ENCODE peak calls at places on chromosomes 12 and 14, in nine cellular contexts. R is A673, D is stomach, U is kidney epithelial cell, M is thoracic aorta, V is AG10803, L is AG09309, F is astrocyte of the spinal cord, T is transverse colon. O is an unnamed sample.

GRCh38 chr14:22095845-22096510 is 422.4 kb upstream of the OR4E1 start:
- DNase-seq in R (no peak), D (no peak), U (no peak), M (no peak), V (no peak), L (no peak), F (no peak), T (no peak), O (no peak)

GRCh38 chr14:29442720-29443119 is 484.9 kb downstream of the PRKD1 start:
- DNase-seq in R (peak; percentile 86), D (no peak), U (peak; percentile 31), M (no peak), V (peak; percentile 42), L (peak; percentile 18), F (peak; percentile 64), T (no peak), O (peak; percentile 54)

GRCh38 chr12:113727651-113728061 is 238.5 kb downstream of the RBM19 start:
- DNase-seq in R (no peak), D (no peak), U (no peak), M (no peak), V (peak; percentile 74), L (no peak), F (no peak), T (no peak), O (peak; percentile 91)

GRCh38 chr12:1605129-1606020 is 11.0 kb upstream of the FBXL14 start:
- DNase-seq in R (peak; percentile 89), D (peak; percentile 73), U (no peak), M (no peak), V (peak; percentile 84), L (no peak), F (peak; percentile 87), T (peak; percentile 77), O (peak; percentile 79)

GRCh38 chr14:64970776-64971451 is 1.2 kb downstream of the RAB15 start:
- DNase-seq in R (no peak), D (no peak), U (no peak), M (no peak), V (peak; percentile 31), L (no peak), F (no peak), T (peak; percentile 24), O (peak; percentile 7)

GRCh38 chr12:53205747-53206146 is 1.3 kb downstream of the ITGB7 start:
- DNase-seq in R (no peak), D (peak; percentile 34), U (no peak), M (no peak), V (peak; percentile 85), L (no peak), F (peak; percentile 83), T (peak; percentile 57), O (peak; percentile 85)

GRCh38 chr12:47811581-47812484 is 7.9 kb downstream of the HDAC7 start:
- DNase-seq in R (no peak), D (no peak), U (no peak), M (peak; percentile 78), V (peak; percentile 80), L (peak; percentile 62), F (peak; percentile 82), T (peak; percentile 31), O (peak; percentile 66)

GRCh38 chr14:95167177-95167576 is 9.8 kb upstream of the DICER1 start:
- DNase-seq in R (no peak), D (no peak), U (no peak), M (no peak), V (no peak), L (no peak), F (no peak), T (no peak), O (no peak)

GRCh38 chr12:45289245-45290217 is 73.6 kb downstream of the ANO6 start:
- DNase-seq in R (peak; percentile 17), D (no peak), U (no peak), M (no peak), V (no peak), L (no peak), F (no peak), T (no peak), O (no peak)

GRCh38 chr12:107472308-107472707 is 213.3 kb upstream of the PWP1 start:
- DNase-seq in R (no peak), D (no peak), U (no peak), M (no peak), V (no peak), L (no peak), F (no peak), T (no peak), O (no peak)

GRCh38 chr12:107467716-107468115 is 217.9 kb upstream of the PWP1 start:
- DNase-seq in R (no peak), D (no peak), U (no peak), M (no peak), V (no peak), L (no peak), F (no peak), T (no peak), O (no peak)

GRCh38 chr12:107464644-107465043 is 221.0 kb upstream of the PWP1 start:
- DNase-seq in R (no peak), D (no peak), U (no peak), M (no peak), V (no peak), L (no peak), F (no peak), T (no peak), O (no peak)

GRCh38 chr12:107468976-107469375 is 216.6 kb upstream of the PWP1 start:
- DNase-seq in R (no peak), D (no peak), U (no peak), M (no peak), V (no peak), L (no peak), F (no peak), T (no peak), O (no peak)

DNA sequence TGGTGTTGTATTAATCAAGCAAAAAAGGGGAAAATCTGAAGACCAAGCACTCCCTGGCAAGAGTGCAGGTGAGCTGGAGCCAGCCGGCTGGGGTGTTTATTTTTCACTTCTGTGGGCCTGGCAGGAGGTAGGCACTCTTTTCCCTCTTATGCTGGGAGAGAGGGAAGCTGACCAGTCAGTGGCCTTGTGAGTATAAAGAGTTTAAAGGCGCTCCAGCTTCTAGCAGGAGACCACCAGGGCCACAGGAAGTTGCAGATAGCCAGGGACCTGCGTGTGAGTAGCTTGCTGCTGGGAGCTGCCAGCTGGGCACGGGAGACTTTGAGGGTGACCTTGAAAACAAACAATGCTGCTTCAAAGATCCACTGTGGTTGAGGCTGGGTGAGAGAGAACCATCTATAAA is 217.4 kb upstream of the PWP1 start:
- DNase-seq in R (no peak), D (no peak), U (no peak), M (no peak), V (no peak), L (no peak), F (peak; percentile 30), T (no peak), O (no peak)
- TF ChIP-seq CTCF in R (no peak), D (no peak), U (no peak), M (no peak), V (no peak), L (no peak), F (no peak), T (no peak), O (no peak)

GRCh38 chr14:67646136-67646535 is 26.4 kb downstream of the ARG2 start:
- DNase-seq in R (no peak), D (no peak), U (no peak), M (no peak), V (no peak), L (no peak), F (no peak), T (no peak), O (no peak)
- TF ChIP-seq CTCF in R (no peak), D (no peak), U (no peak), M (no peak), V (no peak), L (no peak), F (no peak), T (no peak), O (no peak)

GRCh38 chr12:108400060-108400459 is 60.9 kb upstream of the CMKLR1 start:
- DNase-seq in R (no peak), D (no peak), U (no peak), M (no peak), V (no peak), L (no peak), F (no peak), T (no peak), O (no peak)

GRCh38 chr12:108401964-108402363 is 62.9 kb upstream of the CMKLR1 start:
- DNase-seq in R (no peak), D (no peak), U (no peak), M (no peak), V (no peak), L (no peak), F (no peak), T (no peak), O (no peak)

GRCh38 chr12:108400900-108401480 is 61.9 kb upstream of the CMKLR1 start:
- DNase-seq in R (no peak), D (no peak), U (no peak), M (no peak), V (no peak), L (no peak), F (no peak), T (no peak), O (no peak)

GRCh38 chr12:108399514-108399913 is 60.4 kb upstream of the CMKLR1 start:
- DNase-seq in R (no peak), D (no peak), U (no peak), M (peak; percentile 7), V (peak; percentile 13), L (no peak), F (no peak), T (peak; percentile 33), O (no peak)

DNA sequence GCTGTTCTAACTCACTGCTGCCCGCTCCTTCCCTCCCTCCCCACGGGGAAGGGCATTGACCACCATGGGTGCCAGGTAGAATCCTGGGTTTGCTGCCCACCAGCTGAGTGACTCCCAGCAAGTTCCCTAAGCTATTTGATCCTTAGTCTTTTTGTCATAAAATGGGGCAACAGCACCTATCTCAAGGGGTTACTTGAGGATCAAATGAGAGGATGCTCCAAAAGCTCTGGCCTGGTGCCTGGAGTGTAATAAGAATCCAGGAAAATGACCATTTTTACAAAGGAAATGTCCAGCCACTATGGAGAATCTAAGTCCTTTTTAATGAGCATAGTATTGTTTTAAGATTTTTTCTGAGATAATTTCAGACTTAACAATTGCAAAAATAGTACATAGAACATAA is 61.4 kb upstream of the CMKLR1 start:
- DNase-seq in R (no peak), D (no peak), U (no peak), M (no peak), V (no peak), L (no peak), F (no peak), T (no peak), O (no peak)
- TF ChIP-seq CTCF in R (no peak), D (no peak), U (no peak), M (no peak), V (no peak), L (no peak), F (no peak), T (no peak), O (no peak)

DNA sequence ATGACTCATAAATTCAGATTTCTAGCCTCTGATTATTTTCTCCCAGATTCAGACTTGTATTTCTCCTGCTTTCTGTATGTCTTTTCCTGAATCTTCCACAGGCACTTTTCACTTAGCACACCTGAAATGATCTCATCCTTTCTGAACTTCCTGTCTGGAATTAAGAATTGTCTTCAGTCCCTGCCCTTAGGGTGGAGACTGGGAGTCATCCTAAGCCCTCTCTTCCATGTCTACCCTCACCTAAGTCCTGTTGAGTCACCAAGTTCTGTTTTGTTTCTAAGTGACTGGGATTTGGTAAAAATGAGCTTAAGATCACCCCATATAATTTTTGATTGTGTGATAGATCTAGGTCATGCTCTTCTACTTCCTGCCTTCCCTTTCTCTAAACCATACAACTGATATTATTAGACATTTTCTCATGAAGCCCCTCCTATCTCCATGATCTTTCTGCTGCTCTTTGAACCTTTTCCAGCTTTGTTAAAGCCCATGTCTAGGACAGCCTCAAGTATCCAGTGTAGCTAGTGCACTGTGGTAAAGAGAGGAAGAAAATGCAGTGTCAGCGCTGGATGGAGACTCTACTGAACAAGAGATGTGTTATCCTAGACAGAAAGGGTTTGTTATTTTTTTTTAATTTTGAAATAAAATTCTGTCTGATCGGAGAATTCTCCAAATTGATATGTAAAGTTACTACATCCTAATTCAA is 13.2 kb downstream of the AKAP6 start:
- DNase-seq in R (no peak), D (no peak), U (no peak), M (no peak), V (no peak), L (no peak), F (no peak), T (no peak), O (no peak)
- TF ChIP-seq CTCF in R (no peak), D (no peak), U (no peak), M (no peak), V (no peak), L (no peak), F (no peak), T (no peak), O (no peak)

O was measured in HFFc6.